ENCODE peak calls at places on chromosomes 16 and 17, in four cellular contexts. C is adrenal gland, Y is prostate gland, I is heart left ventricle. E is an unnamed sample.

GRCh38 chr17:42281571-42282096 is 5.4 kb upstream of the STAT5B start:
- DNase-seq in C (peak), Y (no peak), I (no peak), E (no peak)

GRCh38 chr16:66553223-66553622 is 847 bp downstream of the CKLF start:
- DNase-seq in C (no peak), Y (no peak), I (no peak), E (no peak)

GRCh38 chr17:17514993-17515920 is 19.1 kb upstream of the RASD1 start:
- DNase-seq in C (no peak), Y (no peak), I (peak), E (peak)

GRCh38 chr16:3576211-3576610 is 992 bp downstream of the NLRC3 start:
- DNase-seq in C (no peak), Y (no peak), I (no peak), E (no peak)

GRCh38 chr17:49836111-49837030 is 11.5 kb downstream of the TAC4 start:
- DNase-seq in C (no peak), Y (peak), I (no peak), E (no peak)

GRCh38 chr16:81645303-81645702 is 133.8 kb upstream of the PLCG2 start:
- DNase-seq in C (peak), Y (peak), I (peak), E (no peak)

GRCh38 chr17:61361084-61361483 is 38.6 kb upstream of the TBX2 start:
- DNase-seq in C (no peak), Y (no peak), I (no peak), E (no peak)

GRCh38 chr16:86072328-86073102 is 173.6 kb downstream of the IRF8 start:
- DNase-seq in C (peak), Y (peak), I (peak), E (no peak)

GRCh38 chr17:49079840-49080663 is 52.5 kb upstream of the B4GALNT2 start:
- DNase-seq in C (no peak), Y (no peak), I (no peak), E (no peak)

GRCh38 chr17:80386341-80386740 is 28.6 kb upstream of the ENDOV start:
- DNase-seq in C (no peak), Y (no peak), I (no peak), E (no peak)

GRCh38 chr17:57892820-57893595 is 43.2 kb upstream of the MRPS23 start:
- DNase-seq in C (peak), Y (peak), I (peak), E (peak)

GRCh38 chr16:19162085-19162484 is 6.0 kb upstream of the SYT17 start:
- DNase-seq in C (no peak), Y (no peak), I (no peak), E (no peak)

GRCh38 chr16:23826528-23827244 is 9.1 kb upstream of the PRKCB start:
- DNase-seq in C (no peak), Y (no peak), I (no peak), E (no peak)

GRCh38 chr17:16882243-16882925 is 89.5 kb downstream of the TNFRSF13B start:
- DNase-seq in C (no peak), Y (no peak), I (no peak), E (no peak)

GRCh38 chr17:41060052-41060604 is at the start of gene KRTAP2-3:
- DNase-seq in C (no peak), Y (no peak), I (no peak), E (no peak)

GRCh38 chr16:56910654-56911539 is 21.0 kb upstream of the HERPUD1 start:
- DNase-seq in C (no peak), Y (no peak), I (no peak), E (no peak)

GRCh38 chr17:18033442-18034099 is 5.4 kb downstream of the ATPAF2 start:
- DNase-seq in C (peak), Y (peak), I (no peak), E (no peak)

GRCh38 chr16:54242199-54242598 is 44.4 kb downstream of the IRX3 start:
- DNase-seq in C (no peak), Y (peak), I (no peak), E (no peak)

GRCh38 chr16:24826817-24827566 is 18.8 kb upstream of the SLC5A11 start:
- DNase-seq in C (no peak), Y (no peak), I (no peak), E (no peak)

GRCh38 chr17:42288078-42288984 is at the start of gene STAT5A:
- DNase-seq in C (peak), Y (peak), I (peak), E (peak)

GRCh38 chr16:27849621-27850020 is 213.9 kb downstream of the GSG1L start:
- DNase-seq in C (no peak), Y (no peak), I (no peak), E (no peak)

GRCh38 chr17:37170881-37171460 is 204.8 kb upstream of the C17orf78 start:
- DNase-seq in C (no peak), Y (no peak), I (no peak), E (no peak)
- TF ChIP-seq POLR2A in C (no peak), Y (no peak), I (no peak), E (no peak)

GRCh38 chr16:30063893-30064745 is 1.4 kb upstream of the ALDOA start:
- DNase-seq in C (peak), Y (peak), I (peak), E (peak)
- TF ChIP-seq POLR2A in C (peak), Y (peak), I (peak), E (peak)

GRCh38 chr17:45244725-45245656 is 16.9 kb downstream of the SPATA32 start:
- DNase-seq in C (no peak), Y (no peak), I (no peak), E (no peak)

GRCh38 chr17:45246338-45246737 is 15.6 kb downstream of the SPATA32 start:
- DNase-seq in C (no peak), Y (no peak), I (no peak), E (no peak)

GRCh38 chr17:45242015-45242414 is 19.9 kb downstream of the SPATA32 start:
- DNase-seq in C (no peak), Y (no peak), I (no peak), E (no peak)

GRCh38 chr17:45241315-45242011 is 19.8 kb downstream of the FMNL1 start:
- DNase-seq in C (no peak), Y (peak), I (peak), E (no peak)

GRCh38 chr17:45243750-45244149 is 18.1 kb downstream of the SPATA32 start:
- DNase-seq in C (no peak), Y (no peak), I (no peak), E (no peak)
- TF ChIP-seq POLR2A in C (no peak), Y (no peak), I (no peak), E (no peak)

GRCh38 chr17:65595071-65595655 is 33.7 kb upstream of the AXIN2 start:
- DNase-seq in C (no peak), Y (no peak), I (no peak), E (no peak)
- TF ChIP-seq POLR2A in C (no peak), Y (no peak), I (no peak), E (no peak)

GRCh38 chr16:30698139-30698815 is 694 bp upstream of the SRCAP start:
- DNase-seq in C (peak), Y (peak), I (peak), E (peak)

GRCh38 chr16:30697264-30698138 is 1.5 kb upstream of the SRCAP start:
- DNase-seq in C (no peak), Y (peak), I (no peak), E (no peak)

GRCh38 chr16:30700491-30700890 is 1.5 kb downstream of the SRCAP start:
- DNase-seq in C (no peak), Y (no peak), I (peak), E (no peak)

GRCh38 chr16:30699615-30700099 is 686 bp downstream of the SRCAP start:
- DNase-seq in C (no peak), Y (no peak), I (no peak), E (no peak)

GRCh38 chr16:30698816-30699614 is at the start of gene SRCAP:
- DNase-seq in C (peak), Y (peak), I (peak), E (peak)
- TF ChIP-seq POLR2A in C (peak), Y (peak), I (no peak), E (peak)